ENCODE peak calls at places on chromosome 17, in nine cellular contexts. One of them, this sample, is unnamed. For H3K4me1, the result is how much of the 10 kb centered on the place peaks cover.

GRCh38 chr17:73223626-73224616 is 31.1 kb downstream of the COG1 start:
- DNase-seq in pancreas: no peak
- DNase-seq in uterus: no peak
- DNase-seq in mucosa of descending colon: no peak
- DNase-seq in Panc1: no peak
- DNase-seq in thoracic aorta: no peak
- DNase-seq in astrocyte: no peak
- DNase-seq in lower lobe of right lung: no peak
- DNase-seq in gastrocnemius medialis: no peak
- DNase-seq in this sample: no peak

GRCh38 chr17:158379-158778 is 21.0 kb downstream of the SCGB1C2 start:
- DNase-seq in pancreas: no peak
- DNase-seq in uterus: no peak
- DNase-seq in mucosa of descending colon: no peak
- DNase-seq in Panc1: no peak
- DNase-seq in thoracic aorta: no peak
- DNase-seq in astrocyte: no peak
- DNase-seq in lower lobe of right lung: no peak
- DNase-seq in gastrocnemius medialis: no peak
- DNase-seq in this sample: no peak

GRCh38 chr17:29059281-29059680 is 16.3 kb downstream of the PIPOX start:
- DNase-seq in pancreas: no peak
- DNase-seq in uterus: no peak
- DNase-seq in mucosa of descending colon: no peak
- DNase-seq in Panc1: no peak
- DNase-seq in thoracic aorta: no peak
- DNase-seq in astrocyte: peak
- DNase-seq in lower lobe of right lung: no peak
- DNase-seq in gastrocnemius medialis: no peak
- DNase-seq in this sample: no peak

GRCh38 chr17:17983376-17983775 is 10.7 kb downstream of the DRC3 start:
- DNase-seq in pancreas: no peak
- DNase-seq in uterus: no peak
- DNase-seq in mucosa of descending colon: no peak
- DNase-seq in Panc1: no peak
- DNase-seq in thoracic aorta: no peak
- DNase-seq in astrocyte: no peak
- DNase-seq in lower lobe of right lung: no peak
- DNase-seq in gastrocnemius medialis: peak
- DNase-seq in this sample: no peak

GRCh38 chr17:37828313-37829124 is 83.7 kb upstream of the HNF1B start:
- DNase-seq in pancreas: no peak
- DNase-seq in uterus: no peak
- DNase-seq in mucosa of descending colon: no peak
- DNase-seq in Panc1: no peak
- DNase-seq in thoracic aorta: no peak
- DNase-seq in astrocyte: no peak
- DNase-seq in lower lobe of right lung: no peak
- DNase-seq in gastrocnemius medialis: no peak
- DNase-seq in this sample: no peak

GRCh38 chr17:66555605-66556004 is 253.2 kb downstream of the PRKCA start:
- DNase-seq in pancreas: no peak
- DNase-seq in uterus: no peak
- DNase-seq in mucosa of descending colon: no peak
- DNase-seq in Panc1: no peak
- DNase-seq in thoracic aorta: no peak
- DNase-seq in astrocyte: peak
- DNase-seq in lower lobe of right lung: no peak
- DNase-seq in gastrocnemius medialis: no peak
- DNase-seq in this sample: no peak

GRCh38 chr17:73431401-73432205 is 119.8 kb upstream of the CDC42EP4 start:
- DNase-seq in pancreas: no peak
- DNase-seq in uterus: no peak
- DNase-seq in mucosa of descending colon: no peak
- DNase-seq in Panc1: no peak
- DNase-seq in thoracic aorta: no peak
- DNase-seq in astrocyte: no peak
- DNase-seq in lower lobe of right lung: peak
- DNase-seq in gastrocnemius medialis: no peak
- DNase-seq in this sample: no peak

GRCh38 chr17:185445-186138 is 4.1 kb upstream of the DOC2B start:
- DNase-seq in pancreas: no peak
- DNase-seq in uterus: no peak
- DNase-seq in mucosa of descending colon: no peak
- DNase-seq in Panc1: no peak
- DNase-seq in thoracic aorta: no peak
- DNase-seq in astrocyte: no peak
- DNase-seq in lower lobe of right lung: no peak
- DNase-seq in gastrocnemius medialis: no peak
- DNase-seq in this sample: no peak

GRCh38 chr17:19346351-19347255 is 15.9 kb downstream of the B9D1 start:
- DNase-seq in pancreas: no peak
- DNase-seq in uterus: peak
- DNase-seq in mucosa of descending colon: no peak
- DNase-seq in Panc1: no peak
- DNase-seq in thoracic aorta: peak
- DNase-seq in astrocyte: peak
- DNase-seq in lower lobe of right lung: no peak
- DNase-seq in gastrocnemius medialis: peak
- DNase-seq in this sample: peak

GRCh38 chr17:48352630-48353029 is 77.4 kb downstream of the SKAP1 start:
- DNase-seq in pancreas: no peak
- DNase-seq in uterus: no peak
- DNase-seq in mucosa of descending colon: no peak
- DNase-seq in Panc1: no peak
- DNase-seq in thoracic aorta: no peak
- DNase-seq in astrocyte: peak
- DNase-seq in lower lobe of right lung: no peak
- DNase-seq in gastrocnemius medialis: no peak
- DNase-seq in this sample: no peak

GRCh38 chr17:38421224-38421841 is 6.9 kb upstream of the ARHGAP23 start:
- DNase-seq in pancreas: no peak
- DNase-seq in uterus: no peak
- DNase-seq in mucosa of descending colon: no peak
- DNase-seq in Panc1: no peak
- DNase-seq in thoracic aorta: no peak
- DNase-seq in astrocyte: peak
- DNase-seq in lower lobe of right lung: no peak
- DNase-seq in gastrocnemius medialis: no peak
- DNase-seq in this sample: no peak

GRCh38 chr17:73192219-73192893 is 499 bp upstream of the COG1 start:
- DNase-seq in pancreas: peak
- DNase-seq in uterus: peak
- DNase-seq in mucosa of descending colon: peak
- DNase-seq in Panc1: no peak
- DNase-seq in thoracic aorta: no peak
- DNase-seq in astrocyte: peak
- DNase-seq in lower lobe of right lung: peak
- DNase-seq in gastrocnemius medialis: peak
- DNase-seq in this sample: peak

GRCh38 chr17:2926019-2926650 is 129.9 kb downstream of the RAP1GAP2 start:
- DNase-seq in pancreas: peak
- DNase-seq in uterus: no peak
- DNase-seq in mucosa of descending colon: no peak
- DNase-seq in Panc1: no peak
- DNase-seq in thoracic aorta: no peak
- DNase-seq in astrocyte: peak
- DNase-seq in lower lobe of right lung: no peak
- DNase-seq in gastrocnemius medialis: no peak
- DNase-seq in this sample: no peak

GRCh38 chr17:63714550-63715277 is 14.8 kb upstream of the LIMD2 start:
- DNase-seq in pancreas: no peak
- DNase-seq in uterus: no peak
- DNase-seq in mucosa of descending colon: no peak
- DNase-seq in Panc1: no peak
- DNase-seq in thoracic aorta: no peak
- DNase-seq in astrocyte: peak
- DNase-seq in lower lobe of right lung: no peak
- DNase-seq in gastrocnemius medialis: peak
- DNase-seq in this sample: no peak

GRCh38 chr17:36768355-36768754 is 167.0 kb downstream of the MRM1 start:
- DNase-seq in pancreas: no peak
- DNase-seq in uterus: no peak
- DNase-seq in mucosa of descending colon: no peak
- DNase-seq in Panc1: no peak
- DNase-seq in thoracic aorta: no peak
- DNase-seq in astrocyte: no peak
- DNase-seq in lower lobe of right lung: no peak
- DNase-seq in gastrocnemius medialis: no peak
- DNase-seq in this sample: no peak

GRCh38 chr17:21025446-21025845 is 17.4 kb downstream of the USP22 start:
- DNase-seq in pancreas: no peak
- DNase-seq in uterus: no peak
- DNase-seq in mucosa of descending colon: no peak
- DNase-seq in Panc1: no peak
- DNase-seq in thoracic aorta: no peak
- DNase-seq in astrocyte: peak
- DNase-seq in lower lobe of right lung: no peak
- DNase-seq in gastrocnemius medialis: no peak
- DNase-seq in this sample: no peak

GRCh38 chr17:4199818-4200402 is 56.9 kb downstream of the CYB5D2 start:
- DNase-seq in pancreas: no peak
- DNase-seq in uterus: no peak
- DNase-seq in mucosa of descending colon: no peak
- DNase-seq in Panc1: peak
- DNase-seq in thoracic aorta: no peak
- DNase-seq in astrocyte: no peak
- DNase-seq in lower lobe of right lung: no peak
- DNase-seq in gastrocnemius medialis: no peak
- DNase-seq in this sample: no peak

GRCh38 chr17:38735161-38735997 is 5.2 kb downstream of the CISD3 start:
- DNase-seq in pancreas: peak
- DNase-seq in uterus: peak
- DNase-seq in mucosa of descending colon: peak
- DNase-seq in Panc1: no peak
- DNase-seq in thoracic aorta: no peak
- DNase-seq in astrocyte: no peak
- DNase-seq in lower lobe of right lung: peak
- DNase-seq in gastrocnemius medialis: no peak
- DNase-seq in this sample: no peak

GRCh38 chr17:6677158-6677831 is 25.7 kb downstream of the C17orf100 start:
- DNase-seq in pancreas: no peak
- DNase-seq in uterus: no peak
- DNase-seq in mucosa of descending colon: no peak
- DNase-seq in Panc1: no peak
- DNase-seq in thoracic aorta: no peak
- DNase-seq in astrocyte: peak
- DNase-seq in lower lobe of right lung: no peak
- DNase-seq in gastrocnemius medialis: no peak
- DNase-seq in this sample: no peak

DNA sequence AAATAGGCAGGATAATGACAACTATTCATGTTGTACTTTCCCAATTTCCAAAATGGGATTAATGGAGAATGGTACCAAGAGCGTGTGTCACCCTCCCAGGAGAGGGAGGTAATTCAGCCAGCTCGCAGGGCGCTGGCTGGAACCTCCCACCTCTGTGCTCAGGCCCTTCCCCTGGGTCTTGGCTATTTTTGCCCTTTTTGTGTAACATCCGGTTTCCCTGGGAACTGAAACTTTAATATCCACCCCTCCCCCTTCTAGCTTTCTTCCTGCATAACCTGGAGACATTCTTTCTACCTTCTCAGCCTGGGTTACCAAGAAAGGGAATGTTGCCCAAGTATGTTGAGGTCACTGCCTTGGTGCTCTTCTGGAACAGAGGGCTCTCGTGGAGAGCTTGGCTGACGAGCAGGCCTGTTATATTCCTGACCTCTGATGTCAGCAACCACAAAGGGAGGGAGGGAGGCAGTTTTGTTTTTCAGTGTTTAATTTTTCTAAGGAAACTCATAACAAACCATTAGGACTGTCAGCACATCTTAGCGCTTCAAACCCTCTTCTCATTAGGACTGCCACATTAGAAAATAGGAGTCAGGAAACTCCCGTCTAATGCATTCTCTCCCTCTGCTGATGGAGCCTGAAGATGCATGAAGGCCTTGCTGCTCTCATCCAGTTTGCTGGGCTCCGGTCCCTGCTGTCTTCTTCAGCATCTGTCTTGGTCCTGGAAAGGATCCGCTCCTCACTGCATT is 25.6 kb downstream of the ITGB3 start:
- DNase-seq in pancreas: no peak
- DNase-seq in uterus: peak
- DNase-seq in mucosa of descending colon: no peak
- DNase-seq in Panc1: no peak
- DNase-seq in thoracic aorta: peak
- DNase-seq in astrocyte: peak
- DNase-seq in lower lobe of right lung: peak
- DNase-seq in gastrocnemius medialis: peak
- DNase-seq in this sample: peak
- TF ChIP-seq CTCF in pancreas: no peak
- TF ChIP-seq CTCF in uterus: no peak
- TF ChIP-seq CTCF in mucosa of descending colon: no peak
- TF ChIP-seq CTCF in Panc1: no peak
- TF ChIP-seq CTCF in thoracic aorta: no peak
- TF ChIP-seq CTCF in astrocyte: no peak
- TF ChIP-seq CTCF in lower lobe of right lung: no peak
- TF ChIP-seq CTCF in gastrocnemius medialis: no peak
- TF ChIP-seq CTCF in this sample: no peak

GRCh38 chr17:14738652-14738988 is 437.7 kb downstream of the HS3ST3B1 start:
- DNase-seq in pancreas: no peak
- DNase-seq in uterus: no peak
- DNase-seq in mucosa of descending colon: no peak
- DNase-seq in Panc1: no peak
- DNase-seq in thoracic aorta: no peak
- DNase-seq in astrocyte: no peak
- DNase-seq in lower lobe of right lung: no peak
- DNase-seq in gastrocnemius medialis: no peak
- DNase-seq in this sample: no peak
- H3K4me1 ChIP-seq in pancreas: under half
- H3K4me1 ChIP-seq in uterus: under half
- H3K4me1 ChIP-seq in mucosa of descending colon: under half
- H3K4me1 ChIP-seq in Panc1: under half
- H3K4me1 ChIP-seq in thoracic aorta: under half
- H3K4me1 ChIP-seq in astrocyte: under half
- H3K4me1 ChIP-seq in lower lobe of right lung: under half
- H3K4me1 ChIP-seq in gastrocnemius medialis: under half
- H3K4me1 ChIP-seq in this sample: under half

DNA sequence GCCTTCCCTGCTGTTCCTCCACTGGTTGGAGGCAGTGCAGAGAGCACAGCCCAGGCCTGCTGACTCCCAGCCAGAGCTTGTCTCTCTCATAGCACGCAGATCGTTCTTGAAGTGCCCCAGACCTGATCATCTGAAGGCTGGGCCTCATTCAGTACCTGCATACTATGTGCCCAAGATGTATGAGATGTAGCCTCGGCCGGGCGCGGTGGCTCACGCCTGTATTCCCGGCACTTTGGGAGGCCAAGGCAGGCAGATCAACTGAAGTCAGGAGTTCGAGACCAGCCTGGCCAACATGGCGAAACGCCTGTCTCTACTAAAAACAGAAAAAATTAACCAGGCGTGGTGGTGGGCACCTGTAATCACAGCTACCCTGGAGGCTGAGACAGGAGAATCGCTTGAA is 31.0 kb downstream of the WNT3 start:
- DNase-seq in pancreas: no peak
- DNase-seq in uterus: no peak
- DNase-seq in mucosa of descending colon: no peak
- DNase-seq in Panc1: no peak
- DNase-seq in thoracic aorta: no peak
- DNase-seq in astrocyte: no peak
- DNase-seq in lower lobe of right lung: no peak
- DNase-seq in gastrocnemius medialis: no peak
- DNase-seq in this sample: no peak
- TF ChIP-seq CTCF in pancreas: no peak
- TF ChIP-seq CTCF in uterus: no peak
- TF ChIP-seq CTCF in mucosa of descending colon: no peak
- TF ChIP-seq CTCF in Panc1: no peak
- TF ChIP-seq CTCF in thoracic aorta: no peak
- TF ChIP-seq CTCF in astrocyte: no peak
- TF ChIP-seq CTCF in lower lobe of right lung: no peak
- TF ChIP-seq CTCF in gastrocnemius medialis: no peak
- TF ChIP-seq CTCF in this sample: no peak

GRCh38 chr17:57744195-57745170 is 616 bp downstream of the CCDC182 start:
- DNase-seq in pancreas: no peak
- DNase-seq in uterus: no peak
- DNase-seq in mucosa of descending colon: no peak
- DNase-seq in Panc1: no peak
- DNase-seq in thoracic aorta: no peak
- DNase-seq in astrocyte: no peak
- DNase-seq in lower lobe of right lung: no peak
- DNase-seq in gastrocnemius medialis: no peak
- DNase-seq in this sample: no peak
- H3K4me1 ChIP-seq in pancreas: under half
- H3K4me1 ChIP-seq in uterus: under half
- H3K4me1 ChIP-seq in mucosa of descending colon: under half
- H3K4me1 ChIP-seq in Panc1: under half
- H3K4me1 ChIP-seq in thoracic aorta: under half
- H3K4me1 ChIP-seq in astrocyte: under half
- H3K4me1 ChIP-seq in lower lobe of right lung: under half
- H3K4me1 ChIP-seq in gastrocnemius medialis: under half
- H3K4me1 ChIP-seq in this sample: under half